ENCODE peak calls at places on chromosomes 11 and 22, in five cellular contexts. One of them, this sample, is unnamed.

GRCh38 chr22:44807915-44808690 is 55.7 kb downstream of the ARHGAP8 start:
- DNase-seq in cardiac muscle cell: no peak
- DNase-seq in fibroblast of mammary gland: no peak
- DNase-seq in nephron progenitor cell: peak
- DNase-seq in GM13976: no peak
- DNase-seq in this sample: no peak

GRCh38 chr11:504053-504993 is 2.7 kb downstream of the RNH1 start:
- DNase-seq in cardiac muscle cell: peak
- DNase-seq in nephron progenitor cell: no peak
- DNase-seq in GM13976: peak
- DNase-seq in fibroblast of mammary gland: peak
- DNase-seq in this sample: peak

GRCh38 chr11:123425367-123425766 is 4.7 kb upstream of the GRAMD1B start:
- DNase-seq in fibroblast of mammary gland: no peak
- DNase-seq in cardiac muscle cell: no peak
- DNase-seq in GM13976: no peak
- DNase-seq in nephron progenitor cell: no peak
- DNase-seq in this sample: no peak

GRCh38 chr11:119370486-119371046 is 10.9 kb downstream of the USP2 start:
- DNase-seq in GM13976: no peak
- DNase-seq in fibroblast of mammary gland: no peak
- DNase-seq in nephron progenitor cell: peak
- DNase-seq in cardiac muscle cell: no peak
- DNase-seq in this sample: no peak

GRCh38 chr11:70229737-70230136 is 26.6 kb downstream of the FADD start:
- DNase-seq in GM13976: no peak
- DNase-seq in cardiac muscle cell: no peak
- DNase-seq in fibroblast of mammary gland: no peak
- DNase-seq in nephron progenitor cell: no peak
- DNase-seq in this sample: no peak

GRCh38 chr11:129190087-129190486 is 2.0 kb downstream of the ARHGAP32 start:
- DNase-seq in nephron progenitor cell: no peak
- DNase-seq in cardiac muscle cell: peak
- DNase-seq in GM13976: no peak
- DNase-seq in fibroblast of mammary gland: peak
- DNase-seq in this sample: no peak

GRCh38 chr11:10778217-10778970 is 27.3 kb downstream of the CTR9 start:
- DNase-seq in cardiac muscle cell: peak
- DNase-seq in GM13976: no peak
- DNase-seq in fibroblast of mammary gland: peak
- DNase-seq in nephron progenitor cell: no peak
- DNase-seq in this sample: no peak

GRCh38 chr11:65434667-65435179 is 12.1 kb downstream of the NEAT1 start:
- DNase-seq in GM13976: no peak
- DNase-seq in fibroblast of mammary gland: peak
- DNase-seq in nephron progenitor cell: no peak
- DNase-seq in cardiac muscle cell: no peak
- DNase-seq in this sample: no peak

GRCh38 chr11:17771415-17771814 is 36.8 kb downstream of the KCNC1 start:
- DNase-seq in nephron progenitor cell: peak
- DNase-seq in cardiac muscle cell: no peak
- DNase-seq in GM13976: no peak
- DNase-seq in fibroblast of mammary gland: no peak
- DNase-seq in this sample: no peak

GRCh38 chr11:35990170-35990569 is 46.3 kb downstream of the LDLRAD3 start:
- DNase-seq in nephron progenitor cell: no peak
- DNase-seq in cardiac muscle cell: no peak
- DNase-seq in GM13976: no peak
- DNase-seq in fibroblast of mammary gland: no peak
- DNase-seq in this sample: no peak

GRCh38 chr11:777288-778255 is at the start of gene GATD1:
- DNase-seq in GM13976: peak
- DNase-seq in cardiac muscle cell: peak
- DNase-seq in nephron progenitor cell: peak
- DNase-seq in fibroblast of mammary gland: peak
- DNase-seq in this sample: peak

GRCh38 chr11:100808904-100809491 is 121.9 kb downstream of the ARHGAP42 start:
- DNase-seq in cardiac muscle cell: peak
- DNase-seq in nephron progenitor cell: no peak
- DNase-seq in fibroblast of mammary gland: peak
- DNase-seq in GM13976: no peak
- DNase-seq in this sample: no peak

GRCh38 chr11:10490032-10490397 is 35.0 kb downstream of the AMPD3 start:
- DNase-seq in nephron progenitor cell: no peak
- DNase-seq in fibroblast of mammary gland: no peak
- DNase-seq in GM13976: no peak
- DNase-seq in cardiac muscle cell: no peak
- DNase-seq in this sample: no peak

GRCh38 chr11:44403587-44404322 is 93.8 kb upstream of the ALX4 start:
- DNase-seq in GM13976: no peak
- DNase-seq in cardiac muscle cell: no peak
- DNase-seq in nephron progenitor cell: no peak
- DNase-seq in fibroblast of mammary gland: no peak
- DNase-seq in this sample: no peak

DNA sequence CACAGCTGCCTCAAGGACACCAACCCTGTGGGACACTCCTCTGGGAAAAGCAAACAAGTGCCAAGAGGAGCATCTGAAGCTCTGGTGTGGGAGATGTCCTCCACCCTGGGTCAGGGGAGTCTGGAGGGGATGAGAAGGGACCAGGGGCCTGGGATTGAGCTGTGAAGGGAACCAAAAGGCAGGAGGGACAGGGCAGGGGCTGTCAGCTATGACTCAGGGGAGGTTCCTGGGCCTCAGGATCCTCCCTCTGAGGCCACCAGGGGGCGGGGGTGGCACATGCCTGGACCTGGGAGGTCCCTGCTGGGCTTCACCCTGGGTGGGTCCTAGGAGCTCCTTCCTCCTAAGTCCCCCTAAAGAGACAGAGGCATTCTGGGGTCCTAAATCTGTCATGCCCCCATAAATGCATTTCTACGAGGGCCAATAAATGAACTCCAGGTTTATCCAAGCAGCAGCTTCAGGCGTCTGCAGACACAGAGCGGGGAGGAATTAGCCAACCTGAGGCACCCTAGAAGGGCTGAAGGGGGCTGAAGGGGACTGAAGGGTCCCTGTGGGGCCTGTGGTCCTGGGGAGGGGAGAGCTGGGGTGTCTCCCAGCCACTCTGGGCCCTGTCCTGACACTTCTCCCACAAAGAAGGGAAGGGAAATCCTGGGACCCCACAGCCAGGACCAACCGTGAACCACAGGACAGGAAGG is 31.9 kb upstream of the IGLL5 start:
- DNase-seq in cardiac muscle cell: peak
- DNase-seq in fibroblast of mammary gland: peak
- DNase-seq in nephron progenitor cell: peak
- DNase-seq in GM13976: peak
- DNase-seq in this sample: peak
- TF ChIP-seq CTCF in cardiac muscle cell: peak
- TF ChIP-seq CTCF in fibroblast of mammary gland: peak
- TF ChIP-seq CTCF in nephron progenitor cell: peak
- TF ChIP-seq CTCF in GM13976: peak
- TF ChIP-seq CTCF in this sample: peak

DNA sequence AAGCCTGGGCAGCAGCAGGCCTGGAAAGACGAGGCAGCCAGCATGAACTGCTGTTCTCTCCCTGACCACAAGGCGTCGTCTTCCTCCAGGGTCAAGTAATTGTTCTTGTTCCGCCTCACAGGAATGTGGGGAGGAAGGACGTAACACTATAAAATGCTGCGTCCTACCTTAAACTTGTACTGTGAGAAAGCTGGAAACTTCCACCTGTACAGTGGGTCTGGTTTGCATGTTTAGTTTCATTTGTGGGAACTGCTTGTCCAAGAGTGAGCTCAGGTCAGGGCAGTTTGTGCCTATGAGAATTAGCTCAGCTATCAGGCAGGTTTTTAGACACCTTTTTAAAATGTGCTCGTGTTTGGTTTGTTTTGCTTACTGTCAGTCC is 55.2 kb downstream of the PANX1 start:
- DNase-seq in nephron progenitor cell: peak
- DNase-seq in cardiac muscle cell: peak
- DNase-seq in GM13976: peak
- DNase-seq in fibroblast of mammary gland: peak
- DNase-seq in this sample: peak
- TF ChIP-seq CTCF in nephron progenitor cell: peak
- TF ChIP-seq CTCF in cardiac muscle cell: peak
- TF ChIP-seq CTCF in GM13976: peak
- TF ChIP-seq CTCF in fibroblast of mammary gland: peak
- TF ChIP-seq CTCF in this sample: peak

GRCh38 chr22:26783886-26784285 is 126.5 kb downstream of the MIAT start:
- DNase-seq in fibroblast of mammary gland: no peak
- DNase-seq in nephron progenitor cell: peak
- DNase-seq in GM13976: no peak
- DNase-seq in cardiac muscle cell: peak
- DNase-seq in this sample: no peak
- TF ChIP-seq CTCF in fibroblast of mammary gland: no peak
- TF ChIP-seq CTCF in nephron progenitor cell: no peak
- TF ChIP-seq CTCF in GM13976: no peak
- TF ChIP-seq CTCF in cardiac muscle cell: no peak
- TF ChIP-seq CTCF in this sample: no peak

GRCh38 chr11:86670179-86670578 is 2.2 kb downstream of the ME3 start:
- DNase-seq in nephron progenitor cell: no peak
- DNase-seq in GM13976: no peak
- DNase-seq in cardiac muscle cell: peak
- DNase-seq in fibroblast of mammary gland: peak
- DNase-seq in this sample: no peak

GRCh38 chr11:86673055-86673843 is 833 bp upstream of the ME3 start:
- DNase-seq in cardiac muscle cell: no peak
- DNase-seq in GM13976: no peak
- DNase-seq in fibroblast of mammary gland: no peak
- DNase-seq in nephron progenitor cell: no peak
- DNase-seq in this sample: no peak

GRCh38 chr11:86671386-86672006 is 920 bp downstream of the ME3 start:
- DNase-seq in nephron progenitor cell: peak
- DNase-seq in cardiac muscle cell: peak
- DNase-seq in GM13976: peak
- DNase-seq in fibroblast of mammary gland: peak
- DNase-seq in this sample: no peak

GRCh38 chr11:86673872-86674750 is 1.7 kb upstream of the ME3 start:
- DNase-seq in nephron progenitor cell: no peak
- DNase-seq in GM13976: no peak
- DNase-seq in cardiac muscle cell: no peak
- DNase-seq in fibroblast of mammary gland: no peak
- DNase-seq in this sample: no peak

GRCh38 chr11:86672007-86672621 is at the start of gene ME3:
- DNase-seq in fibroblast of mammary gland: peak
- DNase-seq in nephron progenitor cell: peak
- DNase-seq in GM13976: no peak
- DNase-seq in cardiac muscle cell: peak
- DNase-seq in this sample: peak
- TF ChIP-seq CTCF in fibroblast of mammary gland: no peak
- TF ChIP-seq CTCF in nephron progenitor cell: no peak
- TF ChIP-seq CTCF in GM13976: no peak
- TF ChIP-seq CTCF in cardiac muscle cell: no peak
- TF ChIP-seq CTCF in this sample: no peak

DNA sequence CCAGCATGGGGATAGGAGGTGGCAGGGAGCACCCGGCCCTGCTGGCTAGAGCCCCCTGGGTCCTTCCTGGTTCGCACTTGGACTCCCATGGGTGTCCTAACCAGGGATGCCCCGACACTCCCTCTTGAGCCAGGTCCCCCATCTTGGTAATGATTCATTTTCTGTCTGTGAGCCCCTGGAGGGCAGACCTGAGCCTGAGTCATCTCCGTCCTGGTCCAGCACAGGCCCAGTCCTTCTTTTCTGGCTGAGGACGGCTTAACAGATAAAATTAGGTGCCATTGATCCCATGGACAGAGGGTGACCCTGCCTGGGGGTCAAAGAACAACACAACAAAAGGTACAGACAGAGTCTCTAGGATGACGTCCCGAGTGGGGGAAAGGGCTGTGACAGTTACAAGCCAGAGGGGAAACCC is 3.5 kb downstream of the RHOD start:
- DNase-seq in fibroblast of mammary gland: no peak
- DNase-seq in GM13976: no peak
- DNase-seq in cardiac muscle cell: no peak
- DNase-seq in nephron progenitor cell: no peak
- DNase-seq in this sample: no peak
- TF ChIP-seq CTCF in fibroblast of mammary gland: no peak
- TF ChIP-seq CTCF in GM13976: no peak
- TF ChIP-seq CTCF in cardiac muscle cell: no peak
- TF ChIP-seq CTCF in nephron progenitor cell: no peak
- TF ChIP-seq CTCF in this sample: no peak

GRCh38 chr11:116374085-116374484 is 398.7 kb downstream of the BUD13 start:
- DNase-seq in nephron progenitor cell: no peak
- DNase-seq in cardiac muscle cell: no peak
- DNase-seq in GM13976: no peak
- DNase-seq in fibroblast of mammary gland: no peak
- DNase-seq in this sample: no peak

GRCh38 chr11:116376054-116376453 is 396.7 kb downstream of the BUD13 start:
- DNase-seq in GM13976: no peak
- DNase-seq in nephron progenitor cell: no peak
- DNase-seq in fibroblast of mammary gland: no peak
- DNase-seq in cardiac muscle cell: no peak
- DNase-seq in this sample: no peak

GRCh38 chr11:116373545-116373944 is 399.2 kb downstream of the BUD13 start:
- DNase-seq in fibroblast of mammary gland: no peak
- DNase-seq in nephron progenitor cell: no peak
- DNase-seq in GM13976: no peak
- DNase-seq in cardiac muscle cell: no peak
- DNase-seq in this sample: no peak

GRCh38 chr11:116376547-116376946 is 396.2 kb downstream of the BUD13 start:
- DNase-seq in nephron progenitor cell: no peak
- DNase-seq in cardiac muscle cell: no peak
- DNase-seq in fibroblast of mammary gland: no peak
- DNase-seq in GM13976: no peak
- DNase-seq in this sample: no peak

GRCh38 chr11:116375221-116375620 is 397.6 kb downstream of the BUD13 start:
- DNase-seq in fibroblast of mammary gland: no peak
- DNase-seq in GM13976: no peak
- DNase-seq in nephron progenitor cell: no peak
- DNase-seq in cardiac muscle cell: no peak
- DNase-seq in this sample: no peak
- TF ChIP-seq CTCF in fibroblast of mammary gland: no peak
- TF ChIP-seq CTCF in GM13976: no peak
- TF ChIP-seq CTCF in nephron progenitor cell: no peak
- TF ChIP-seq CTCF in cardiac muscle cell: no peak
- TF ChIP-seq CTCF in this sample: no peak

GRCh38 chr22:22079404-22080148 is 97.0 kb upstream of the TOP3B start:
- DNase-seq in fibroblast of mammary gland: no peak
- DNase-seq in cardiac muscle cell: no peak
- DNase-seq in GM13976: no peak
- DNase-seq in nephron progenitor cell: no peak
- DNase-seq in this sample: no peak
- TF ChIP-seq CTCF in fibroblast of mammary gland: no peak
- TF ChIP-seq CTCF in cardiac muscle cell: no peak
- TF ChIP-seq CTCF in GM13976: no peak
- TF ChIP-seq CTCF in nephron progenitor cell: no peak
- TF ChIP-seq CTCF in this sample: no peak

GRCh38 chr22:27331526-27332281 is 469.9 kb downstream of the MN1 start:
- DNase-seq in fibroblast of mammary gland: peak
- DNase-seq in GM13976: no peak
- DNase-seq in cardiac muscle cell: peak
- DNase-seq in nephron progenitor cell: peak
- DNase-seq in this sample: no peak
- TF ChIP-seq CTCF in fibroblast of mammary gland: peak
- TF ChIP-seq CTCF in GM13976: no peak
- TF ChIP-seq CTCF in cardiac muscle cell: peak
- TF ChIP-seq CTCF in nephron progenitor cell: peak
- TF ChIP-seq CTCF in this sample: no peak

This sample was measured in GM13977.